ENCODE peak calls at places on chromosomes 7 and 10, in nine cellular contexts. One of them, this sample, is unnamed.

GRCh38 chr7:131087756-131088658 is 239.7 kb upstream of the MKLN1 start:
- DNase-seq in fibroblast of the aortic adventitia: peak
- DNase-seq in heart left ventricle: no peak
- DNase-seq in Calu3: no peak
- DNase-seq in HL-60: no peak
- DNase-seq in psoas muscle: no peak
- DNase-seq in H1: no peak
- DNase-seq in HCT116: no peak
- DNase-seq in AG10803: no peak
- DNase-seq in this sample: no peak

GRCh38 chr10:114714281-114714741 is 56.2 kb upstream of the ABLIM1 start:
- DNase-seq in H1: no peak
- DNase-seq in Calu3: peak
- DNase-seq in HCT116: no peak
- DNase-seq in psoas muscle: no peak
- DNase-seq in HL-60: no peak
- DNase-seq in fibroblast of the aortic adventitia: peak
- DNase-seq in AG10803: peak
- DNase-seq in heart left ventricle: peak
- DNase-seq in this sample: peak

GRCh38 chr10:15169555-15170407 is 1.3 kb upstream of the NMT2 start:
- DNase-seq in H1: no peak
- DNase-seq in Calu3: no peak
- DNase-seq in fibroblast of the aortic adventitia: no peak
- DNase-seq in HCT116: no peak
- DNase-seq in HL-60: no peak
- DNase-seq in heart left ventricle: no peak
- DNase-seq in AG10803: peak
- DNase-seq in psoas muscle: no peak
- DNase-seq in this sample: no peak

GRCh38 chr10:47361293-47361692 is 13.1 kb downstream of the RBP3 start:
- DNase-seq in psoas muscle: no peak
- DNase-seq in Calu3: peak
- DNase-seq in HCT116: peak
- DNase-seq in HL-60: no peak
- DNase-seq in heart left ventricle: no peak
- DNase-seq in fibroblast of the aortic adventitia: peak
- DNase-seq in H1: peak
- DNase-seq in AG10803: peak
- DNase-seq in this sample: no peak

GRCh38 chr7:90833443-90833842 is 237.3 kb downstream of the CDK14 start:
- DNase-seq in fibroblast of the aortic adventitia: peak
- DNase-seq in psoas muscle: no peak
- DNase-seq in AG10803: no peak
- DNase-seq in HCT116: no peak
- DNase-seq in H1: no peak
- DNase-seq in Calu3: no peak
- DNase-seq in HL-60: no peak
- DNase-seq in heart left ventricle: no peak
- DNase-seq in this sample: no peak

GRCh38 chr7:158382363-158382988 is 205.1 kb downstream of the PTPRN2 start:
- DNase-seq in HL-60: no peak
- DNase-seq in HCT116: no peak
- DNase-seq in psoas muscle: no peak
- DNase-seq in H1: no peak
- DNase-seq in AG10803: no peak
- DNase-seq in Calu3: no peak
- DNase-seq in fibroblast of the aortic adventitia: no peak
- DNase-seq in heart left ventricle: no peak
- DNase-seq in this sample: no peak

GRCh38 chr7:47827321-47827720 is 120.9 kb downstream of the PKD1L1 start:
- DNase-seq in H1: no peak
- DNase-seq in fibroblast of the aortic adventitia: no peak
- DNase-seq in heart left ventricle: no peak
- DNase-seq in HCT116: no peak
- DNase-seq in Calu3: no peak
- DNase-seq in AG10803: no peak
- DNase-seq in psoas muscle: no peak
- DNase-seq in HL-60: no peak
- DNase-seq in this sample: no peak

GRCh38 chr10:47031251-47031952 is 120.2 kb downstream of the PTPN20 start:
- DNase-seq in Calu3: no peak
- DNase-seq in fibroblast of the aortic adventitia: peak
- DNase-seq in AG10803: peak
- DNase-seq in H1: no peak
- DNase-seq in HL-60: no peak
- DNase-seq in psoas muscle: peak
- DNase-seq in HCT116: peak
- DNase-seq in heart left ventricle: peak
- DNase-seq in this sample: no peak

GRCh38 chr10:120943542-120943941 is 92.4 kb downstream of the WDR11 start:
- DNase-seq in psoas muscle: no peak
- DNase-seq in Calu3: no peak
- DNase-seq in H1: no peak
- DNase-seq in fibroblast of the aortic adventitia: no peak
- DNase-seq in heart left ventricle: no peak
- DNase-seq in AG10803: no peak
- DNase-seq in HCT116: no peak
- DNase-seq in HL-60: no peak
- DNase-seq in this sample: no peak

GRCh38 chr7:158039270-158039669 is 548.4 kb downstream of the PTPRN2 start:
- DNase-seq in HL-60: no peak
- DNase-seq in fibroblast of the aortic adventitia: no peak
- DNase-seq in H1: no peak
- DNase-seq in AG10803: no peak
- DNase-seq in psoas muscle: no peak
- DNase-seq in HCT116: no peak
- DNase-seq in heart left ventricle: no peak
- DNase-seq in Calu3: no peak
- DNase-seq in this sample: no peak

GRCh38 chr7:33716581-33717477 is 188.5 kb upstream of the BMPER start:
- DNase-seq in heart left ventricle: no peak
- DNase-seq in HCT116: peak
- DNase-seq in Calu3: peak
- DNase-seq in H1: no peak
- DNase-seq in AG10803: peak
- DNase-seq in HL-60: no peak
- DNase-seq in psoas muscle: no peak
- DNase-seq in fibroblast of the aortic adventitia: peak
- DNase-seq in this sample: peak

GRCh38 chr10:101444499-101444898 is 90.5 kb downstream of the BTRC start:
- DNase-seq in Calu3: no peak
- DNase-seq in psoas muscle: no peak
- DNase-seq in AG10803: no peak
- DNase-seq in heart left ventricle: no peak
- DNase-seq in HL-60: no peak
- DNase-seq in fibroblast of the aortic adventitia: no peak
- DNase-seq in HCT116: no peak
- DNase-seq in H1: no peak
- DNase-seq in this sample: no peak

GRCh38 chr10:72065439-72066025 is 22.8 kb downstream of the SPOCK2 start:
- DNase-seq in HL-60: no peak
- DNase-seq in fibroblast of the aortic adventitia: no peak
- DNase-seq in AG10803: no peak
- DNase-seq in HCT116: no peak
- DNase-seq in H1: no peak
- DNase-seq in psoas muscle: no peak
- DNase-seq in heart left ventricle: peak
- DNase-seq in Calu3: no peak
- DNase-seq in this sample: no peak

GRCh38 chr7:150973571-150974451 is 4.3 kb downstream of the KCNH2 start:
- DNase-seq in AG10803: no peak
- DNase-seq in HCT116: no peak
- DNase-seq in psoas muscle: no peak
- DNase-seq in H1: no peak
- DNase-seq in HL-60: no peak
- DNase-seq in heart left ventricle: no peak
- DNase-seq in fibroblast of the aortic adventitia: no peak
- DNase-seq in Calu3: no peak
- DNase-seq in this sample: no peak

GRCh38 chr10:17561131-17561530 is 56.0 kb downstream of the HACD1 start:
- DNase-seq in fibroblast of the aortic adventitia: peak
- DNase-seq in H1: no peak
- DNase-seq in Calu3: no peak
- DNase-seq in heart left ventricle: no peak
- DNase-seq in psoas muscle: no peak
- DNase-seq in HCT116: no peak
- DNase-seq in AG10803: peak
- DNase-seq in HL-60: no peak
- DNase-seq in this sample: no peak

GRCh38 chr10:51937313-51937712 is 237.9 kb upstream of the CSTF2T start:
- DNase-seq in HL-60: no peak
- DNase-seq in heart left ventricle: no peak
- DNase-seq in Calu3: no peak
- DNase-seq in HCT116: no peak
- DNase-seq in fibroblast of the aortic adventitia: peak
- DNase-seq in AG10803: peak
- DNase-seq in H1: no peak
- DNase-seq in psoas muscle: no peak
- DNase-seq in this sample: peak

GRCh38 chr7:149748223-149748874 is 25.0 kb downstream of the ZNF467 start:
- DNase-seq in fibroblast of the aortic adventitia: no peak
- DNase-seq in HL-60: no peak
- DNase-seq in AG10803: no peak
- DNase-seq in H1: no peak
- DNase-seq in psoas muscle: no peak
- DNase-seq in HCT116: no peak
- DNase-seq in heart left ventricle: no peak
- DNase-seq in Calu3: no peak
- DNase-seq in this sample: no peak

GRCh38 chr7:149752646-149753045 is 20.7 kb downstream of the ZNF467 start:
- DNase-seq in HCT116: no peak
- DNase-seq in AG10803: no peak
- DNase-seq in heart left ventricle: no peak
- DNase-seq in fibroblast of the aortic adventitia: no peak
- DNase-seq in Calu3: no peak
- DNase-seq in H1: no peak
- DNase-seq in HL-60: no peak
- DNase-seq in psoas muscle: no peak
- DNase-seq in this sample: no peak

GRCh38 chr7:149750122-149750845 is 23.1 kb downstream of the ZNF467 start:
- DNase-seq in Calu3: no peak
- DNase-seq in HCT116: no peak
- DNase-seq in H1: no peak
- DNase-seq in heart left ventricle: no peak
- DNase-seq in psoas muscle: no peak
- DNase-seq in HL-60: no peak
- DNase-seq in AG10803: no peak
- DNase-seq in fibroblast of the aortic adventitia: no peak
- DNase-seq in this sample: no peak

GRCh38 chr7:149751058-149751775 is 22.2 kb downstream of the ZNF467 start:
- DNase-seq in Calu3: no peak
- DNase-seq in fibroblast of the aortic adventitia: no peak
- DNase-seq in HCT116: no peak
- DNase-seq in psoas muscle: no peak
- DNase-seq in heart left ventricle: no peak
- DNase-seq in H1: no peak
- DNase-seq in AG10803: no peak
- DNase-seq in HL-60: no peak
- DNase-seq in this sample: no peak

GRCh38 chr7:149753370-149754233 is 19.8 kb downstream of the ZNF467 start:
- DNase-seq in heart left ventricle: no peak
- DNase-seq in H1: no peak
- DNase-seq in fibroblast of the aortic adventitia: peak
- DNase-seq in psoas muscle: no peak
- DNase-seq in AG10803: peak
- DNase-seq in HCT116: peak
- DNase-seq in HL-60: no peak
- DNase-seq in Calu3: peak
- DNase-seq in this sample: peak
- TF ChIP-seq CTCF in heart left ventricle: peak
- TF ChIP-seq CTCF in H1: peak
- TF ChIP-seq CTCF in fibroblast of the aortic adventitia: peak
- TF ChIP-seq CTCF in psoas muscle: peak
- TF ChIP-seq CTCF in AG10803: peak
- TF ChIP-seq CTCF in HCT116: peak
- TF ChIP-seq CTCF in HL-60: no peak
- TF ChIP-seq CTCF in Calu3: peak
- TF ChIP-seq CTCF in this sample: peak

GRCh38 chr10:104139221-104139620 is 17.2 kb downstream of the SFR1 start:
- DNase-seq in H1: no peak
- DNase-seq in Calu3: no peak
- DNase-seq in HL-60: no peak
- DNase-seq in fibroblast of the aortic adventitia: peak
- DNase-seq in AG10803: no peak
- DNase-seq in psoas muscle: no peak
- DNase-seq in HCT116: no peak
- DNase-seq in heart left ventricle: no peak
- DNase-seq in this sample: no peak
- TF ChIP-seq CTCF in H1: peak
- TF ChIP-seq CTCF in Calu3: no peak
- TF ChIP-seq CTCF in HL-60: peak
- TF ChIP-seq CTCF in fibroblast of the aortic adventitia: peak
- TF ChIP-seq CTCF in AG10803: peak
- TF ChIP-seq CTCF in psoas muscle: no peak
- TF ChIP-seq CTCF in HCT116: peak
- TF ChIP-seq CTCF in heart left ventricle: no peak
- TF ChIP-seq CTCF in this sample: peak

GRCh38 chr7:41315764-41316163 is 387.1 kb downstream of the INHBA start:
- DNase-seq in heart left ventricle: no peak
- DNase-seq in HCT116: no peak
- DNase-seq in Calu3: peak
- DNase-seq in HL-60: no peak
- DNase-seq in H1: no peak
- DNase-seq in fibroblast of the aortic adventitia: no peak
- DNase-seq in AG10803: no peak
- DNase-seq in psoas muscle: no peak
- DNase-seq in this sample: no peak
- TF ChIP-seq CTCF in heart left ventricle: no peak
- TF ChIP-seq CTCF in HCT116: peak
- TF ChIP-seq CTCF in Calu3: peak
- TF ChIP-seq CTCF in HL-60: no peak
- TF ChIP-seq CTCF in H1: peak
- TF ChIP-seq CTCF in fibroblast of the aortic adventitia: peak
- TF ChIP-seq CTCF in AG10803: no peak
- TF ChIP-seq CTCF in psoas muscle: no peak
- TF ChIP-seq CTCF in this sample: no peak

DNA sequence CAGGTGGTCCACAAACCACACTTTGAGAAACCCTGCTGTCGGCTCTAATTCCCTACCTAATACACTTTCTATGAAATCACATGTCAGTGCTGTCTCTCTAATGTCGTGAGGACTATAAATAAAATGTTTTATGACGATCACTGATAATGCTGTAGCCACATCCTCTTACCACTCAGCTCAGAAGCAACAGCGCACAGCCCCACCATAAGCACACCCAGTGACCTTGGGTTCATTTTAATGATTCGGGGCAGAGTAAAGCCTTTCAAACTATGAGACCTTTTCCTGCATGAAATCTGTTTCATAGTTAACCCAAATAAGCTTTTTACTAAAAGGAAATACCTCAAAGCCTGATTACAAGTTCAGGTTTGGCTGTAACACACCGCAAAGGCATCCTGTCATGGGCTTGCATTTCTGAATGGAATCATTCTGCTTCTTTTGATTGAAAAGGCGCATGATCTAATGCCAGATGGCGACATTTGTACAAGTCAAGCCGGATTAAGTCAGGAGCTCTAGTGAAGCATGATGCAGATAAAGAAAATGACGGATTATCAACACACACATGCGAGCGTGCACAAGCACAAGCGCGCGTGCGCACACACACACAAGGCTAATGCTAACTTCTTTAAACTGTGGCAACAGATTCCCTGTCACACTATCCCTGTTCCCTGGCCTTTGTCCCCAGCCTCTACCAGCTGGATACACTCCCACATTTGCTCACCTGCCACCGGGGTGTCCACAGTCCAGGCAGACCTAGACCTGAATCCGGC is 180.5 kb upstream of the PDE1C start:
- DNase-seq in HL-60: no peak
- DNase-seq in Calu3: no peak
- DNase-seq in psoas muscle: no peak
- DNase-seq in fibroblast of the aortic adventitia: no peak
- DNase-seq in HCT116: no peak
- DNase-seq in AG10803: no peak
- DNase-seq in H1: no peak
- DNase-seq in heart left ventricle: no peak
- DNase-seq in this sample: no peak
- TF ChIP-seq CTCF in HL-60: no peak
- TF ChIP-seq CTCF in Calu3: no peak
- TF ChIP-seq CTCF in psoas muscle: no peak
- TF ChIP-seq CTCF in fibroblast of the aortic adventitia: no peak
- TF ChIP-seq CTCF in HCT116: no peak
- TF ChIP-seq CTCF in AG10803: no peak
- TF ChIP-seq CTCF in H1: no peak
- TF ChIP-seq CTCF in heart left ventricle: no peak
- TF ChIP-seq CTCF in this sample: no peak